ENCODE peak calls at places on chromosome 6, in five cellular contexts. V is transverse colon, D is NCI-H2029 treated with DMSO at 0.1 percent for 48 hours, F is ACHN, J is dermis microvascular lymphatic vessel endothelial cell. U is an unnamed sample.
A peak's percentile ranks its signal among the peaks of the same experiment; 100 is the strongest.

GRCh38 chr6:44022296-44022661 is 105.0 kb downstream of the MRPL14 start:
- DNase-seq in V (no peak), F (no peak), J (peak; percentile 33), D (no peak), U (no peak)

GRCh38 chr6:33783781-33784520 is 5.0 kb downstream of the LEMD2 start:
- DNase-seq in F (no peak), D (no peak), V (no peak), J (no peak), U (no peak)

GRCh38 chr6:19301980-19302379 is 535.2 kb upstream of the ID4 start:
- DNase-seq in J (no peak), D (peak; percentile 98), F (no peak), V (no peak), U (no peak)

GRCh38 chr6:4253604-4254211 is 118.3 kb upstream of the ECI2 start:
- DNase-seq in D (peak; percentile 87), V (no peak), J (peak; percentile 92), F (peak; percentile 34), U (peak; percentile 84)

GRCh38 chr6:37048851-37049734 is 43.6 kb downstream of the FGD2 start:
- DNase-seq in D (no peak), J (peak; percentile 69), V (peak; percentile 69), F (peak; percentile 16), U (peak; percentile 75)

GRCh38 chr6:35139924-35140524 is 1.1 kb downstream of the TCP11 start:
- DNase-seq in J (peak; percentile 77), V (peak; percentile 58), D (peak; percentile 64), F (peak; percentile 46), U (peak; percentile 89)

GRCh38 chr6:122620902-122621301 is 10.7 kb downstream of the PKIB start:
- DNase-seq in F (no peak), D (peak; percentile 68), J (no peak), V (no peak), U (no peak)

GRCh38 chr6:133062077-133062476 is 179.1 kb upstream of the EYA4 start:
- DNase-seq in V (no peak), J (no peak), F (no peak), D (no peak), U (no peak)

GRCh38 chr6:35415065-35415880 is 36.9 kb upstream of the FANCE start:
- DNase-seq in J (peak; percentile 72), V (peak; percentile 72), D (peak; percentile 96), F (peak; percentile 70), U (peak; percentile 79)

GRCh38 chr6:5003604-5004372 is at the start of gene RPP40:
- DNase-seq in F (peak; percentile 94), J (peak; percentile 97), V (peak; percentile 98), D (peak; percentile 98), U (peak; percentile 97)

GRCh38 chr6:154292855-154293519 is 63.6 kb downstream of the IPCEF1 start:
- DNase-seq in V (no peak), J (peak; percentile 75), D (no peak), F (peak; percentile 59), U (no peak)

GRCh38 chr6:108127826-108128225 is 38.0 kb upstream of the NR2E1 start:
- DNase-seq in F (no peak), D (no peak), J (no peak), V (no peak), U (no peak)

GRCh38 chr6:105319331-105319730 is 83.6 kb downstream of the PREP start:
- DNase-seq in J (no peak), V (no peak), D (no peak), F (peak; percentile 9), U (no peak)

GRCh38 chr6:148231572-148231971 is 111.1 kb upstream of the SASH1 start:
- DNase-seq in D (no peak), F (peak; percentile 75), J (no peak), V (no peak), U (no peak)

GRCh38 chr6:146381486-146381885 is 162.1 kb upstream of the RAB32 start:
- DNase-seq in F (no peak), D (no peak), V (no peak), J (no peak), U (no peak)

GRCh38 chr6:110255356-110255755 is 75.1 kb downstream of the CDC40 start:
- DNase-seq in J (peak; percentile 37), D (no peak), V (no peak), F (peak; percentile 29), U (peak; percentile 34)

GRCh38 chr6:163745566-163746400 is 331.3 kb downstream of the QKI start:
- DNase-seq in F (peak; percentile 85), V (no peak), D (no peak), J (peak; percentile 68), U (peak; percentile 85)

GRCh38 chr6:87944541-87944954 is 103.1 kb upstream of the SPACA1 start:
- DNase-seq in V (peak; percentile 22), F (no peak), J (no peak), D (no peak), U (no peak)

GRCh38 chr6:142387997-142388815 is 86.4 kb downstream of the ADGRG6 start:
- DNase-seq in F (peak; percentile 66), D (no peak), V (no peak), J (peak; percentile 77), U (peak; percentile 75)

GRCh38 chr6:28802417-28803336 is 121.1 kb downstream of the TRIM27 start:
- DNase-seq in F (peak; percentile 53), J (peak; percentile 3), D (no peak), V (no peak), U (no peak)

GRCh38 chr6:36387440-36388303 is at the start of gene ETV7:
- DNase-seq in V (peak; percentile 66), D (peak; percentile 31), F (peak; percentile 47), J (peak; percentile 9), U (peak; percentile 14)

GRCh38 chr6:143759666-143760065 is 81.9 kb downstream of the PHACTR2 start:
- DNase-seq in D (no peak), J (peak; percentile 49), F (no peak), V (no peak), U (peak; percentile 40)

GRCh38 chr6:128152551-128152950 is 251.7 kb upstream of the THEMIS start:
- DNase-seq in J (no peak), D (no peak), F (no peak), V (no peak), U (no peak)

GRCh38 chr6:157911278-157911677 is 70.4 kb upstream of the SYNJ2 start:
- DNase-seq in F (no peak), V (no peak), D (no peak), J (no peak), U (no peak)

U was measured in lung microvascular endothelial cell.